ENCODE peak calls at places on chromosomes 6 and 20, in six cellular contexts. One of them, this sample, is unnamed.

GRCh38 chr20:44910690-44911262 is 916 bp downstream of the PABPC1L start:
- DNase-seq in H9: peak
- DNase-seq in fibroblast of pulmonary artery: no peak
- DNase-seq in body of pancreas: no peak
- DNase-seq in endothelial cell of umbilical vein: no peak
- DNase-seq in bronchial epithelial cell: peak
- DNase-seq in this sample: no peak

GRCh38 chr20:19244291-19244690 is 31.8 kb downstream of the SLC24A3 start:
- DNase-seq in H9: no peak
- DNase-seq in fibroblast of pulmonary artery: no peak
- DNase-seq in body of pancreas: no peak
- DNase-seq in endothelial cell of umbilical vein: no peak
- DNase-seq in bronchial epithelial cell: no peak
- DNase-seq in this sample: no peak

GRCh38 chr6:14129572-14129971 is 12.0 kb downstream of the CD83 start:
- DNase-seq in H9: peak
- DNase-seq in fibroblast of pulmonary artery: peak
- DNase-seq in body of pancreas: peak
- DNase-seq in endothelial cell of umbilical vein: peak
- DNase-seq in bronchial epithelial cell: peak
- DNase-seq in this sample: no peak

GRCh38 chr6:7628479-7628878 is 38.5 kb downstream of the SNRNP48 start:
- DNase-seq in H9: no peak
- DNase-seq in fibroblast of pulmonary artery: peak
- DNase-seq in body of pancreas: no peak
- DNase-seq in endothelial cell of umbilical vein: no peak
- DNase-seq in bronchial epithelial cell: peak
- DNase-seq in this sample: no peak

GRCh38 chr6:106556368-106556960 is 72.8 kb downstream of the RTN4IP1 start:
- DNase-seq in H9: no peak
- DNase-seq in fibroblast of pulmonary artery: peak
- DNase-seq in body of pancreas: no peak
- DNase-seq in endothelial cell of umbilical vein: peak
- DNase-seq in bronchial epithelial cell: peak
- DNase-seq in this sample: no peak

GRCh38 chr20:12838261-12838866 is 170.4 kb upstream of the SPTLC3 start:
- DNase-seq in H9: peak
- DNase-seq in fibroblast of pulmonary artery: no peak
- DNase-seq in body of pancreas: no peak
- DNase-seq in endothelial cell of umbilical vein: no peak
- DNase-seq in bronchial epithelial cell: no peak
- DNase-seq in this sample: no peak

GRCh38 chr20:61295726-61296628 is 43.9 kb downstream of the CDH4 start:
- DNase-seq in H9: no peak
- DNase-seq in fibroblast of pulmonary artery: no peak
- DNase-seq in body of pancreas: no peak
- DNase-seq in endothelial cell of umbilical vein: no peak
- DNase-seq in bronchial epithelial cell: peak
- DNase-seq in this sample: no peak

GRCh38 chr6:5672581-5673011 is 334.1 kb downstream of the NRN1 start:
- DNase-seq in H9: peak
- DNase-seq in fibroblast of pulmonary artery: peak
- DNase-seq in body of pancreas: no peak
- DNase-seq in endothelial cell of umbilical vein: no peak
- DNase-seq in bronchial epithelial cell: peak
- DNase-seq in this sample: peak

GRCh38 chr6:24194968-24195700 is 69.1 kb downstream of the NRSN1 start:
- DNase-seq in H9: no peak
- DNase-seq in fibroblast of pulmonary artery: no peak
- DNase-seq in body of pancreas: no peak
- DNase-seq in endothelial cell of umbilical vein: no peak
- DNase-seq in bronchial epithelial cell: no peak
- DNase-seq in this sample: no peak

GRCh38 chr6:35929601-35930000 is 8.7 kb upstream of the SRPK1 start:
- DNase-seq in H9: no peak
- DNase-seq in fibroblast of pulmonary artery: no peak
- DNase-seq in body of pancreas: no peak
- DNase-seq in endothelial cell of umbilical vein: no peak
- DNase-seq in bronchial epithelial cell: no peak
- DNase-seq in this sample: no peak

GRCh38 chr6:14001329-14002012 is 76.7 kb downstream of the RNF182 start:
- DNase-seq in H9: no peak
- DNase-seq in fibroblast of pulmonary artery: peak
- DNase-seq in body of pancreas: no peak
- DNase-seq in endothelial cell of umbilical vein: no peak
- DNase-seq in bronchial epithelial cell: peak
- DNase-seq in this sample: no peak

GRCh38 chr20:37757550-37757949 is 63.7 kb downstream of the CTNNBL1 start:
- DNase-seq in H9: no peak
- DNase-seq in fibroblast of pulmonary artery: no peak
- DNase-seq in body of pancreas: no peak
- DNase-seq in endothelial cell of umbilical vein: no peak
- DNase-seq in bronchial epithelial cell: no peak
- DNase-seq in this sample: no peak

GRCh38 chr20:37759761-37760209 is 66.0 kb downstream of the CTNNBL1 start:
- DNase-seq in H9: no peak
- DNase-seq in fibroblast of pulmonary artery: no peak
- DNase-seq in body of pancreas: no peak
- DNase-seq in endothelial cell of umbilical vein: no peak
- DNase-seq in bronchial epithelial cell: no peak
- DNase-seq in this sample: no peak

GRCh38 chr20:37756234-37756633 is 62.4 kb downstream of the CTNNBL1 start:
- DNase-seq in H9: no peak
- DNase-seq in fibroblast of pulmonary artery: no peak
- DNase-seq in body of pancreas: no peak
- DNase-seq in endothelial cell of umbilical vein: no peak
- DNase-seq in bronchial epithelial cell: no peak
- DNase-seq in this sample: no peak

GRCh38 chr20:37758332-37758731 is 64.5 kb downstream of the CTNNBL1 start:
- DNase-seq in H9: peak
- DNase-seq in fibroblast of pulmonary artery: no peak
- DNase-seq in body of pancreas: no peak
- DNase-seq in endothelial cell of umbilical vein: no peak
- DNase-seq in bronchial epithelial cell: no peak
- DNase-seq in this sample: no peak

GRCh38 chr20:37755665-37756064 is 61.8 kb downstream of the CTNNBL1 start:
- DNase-seq in H9: no peak
- DNase-seq in fibroblast of pulmonary artery: peak
- DNase-seq in body of pancreas: no peak
- DNase-seq in endothelial cell of umbilical vein: no peak
- DNase-seq in bronchial epithelial cell: no peak
- DNase-seq in this sample: no peak
- TF ChIP-seq CTCF in H9: peak
- TF ChIP-seq CTCF in fibroblast of pulmonary artery: no peak
- TF ChIP-seq CTCF in body of pancreas: no peak
- TF ChIP-seq CTCF in endothelial cell of umbilical vein: no peak
- TF ChIP-seq CTCF in bronchial epithelial cell: no peak
- TF ChIP-seq CTCF in this sample: no peak

GRCh38 chr6:548091-548490 is 108.8 kb downstream of the HUS1B start:
- DNase-seq in H9: no peak
- DNase-seq in fibroblast of pulmonary artery: no peak
- DNase-seq in body of pancreas: no peak
- DNase-seq in endothelial cell of umbilical vein: no peak
- DNase-seq in bronchial epithelial cell: no peak
- DNase-seq in this sample: no peak

GRCh38 chr6:551829-552350 is 105.0 kb downstream of the HUS1B start:
- DNase-seq in H9: no peak
- DNase-seq in fibroblast of pulmonary artery: no peak
- DNase-seq in body of pancreas: no peak
- DNase-seq in endothelial cell of umbilical vein: no peak
- DNase-seq in bronchial epithelial cell: no peak
- DNase-seq in this sample: no peak

GRCh38 chr6:549901-550300 is 107.0 kb downstream of the HUS1B start:
- DNase-seq in H9: no peak
- DNase-seq in fibroblast of pulmonary artery: no peak
- DNase-seq in body of pancreas: no peak
- DNase-seq in endothelial cell of umbilical vein: no peak
- DNase-seq in bronchial epithelial cell: no peak
- DNase-seq in this sample: no peak

GRCh38 chr6:548517-548916 is 108.4 kb downstream of the HUS1B start:
- DNase-seq in H9: no peak
- DNase-seq in fibroblast of pulmonary artery: no peak
- DNase-seq in body of pancreas: no peak
- DNase-seq in endothelial cell of umbilical vein: no peak
- DNase-seq in bronchial epithelial cell: no peak
- DNase-seq in this sample: no peak

GRCh38 chr6:551405-551804 is 105.5 kb downstream of the HUS1B start:
- DNase-seq in H9: peak
- DNase-seq in fibroblast of pulmonary artery: peak
- DNase-seq in body of pancreas: no peak
- DNase-seq in endothelial cell of umbilical vein: no peak
- DNase-seq in bronchial epithelial cell: peak
- DNase-seq in this sample: no peak
- TF ChIP-seq CTCF in H9: peak
- TF ChIP-seq CTCF in fibroblast of pulmonary artery: no peak
- TF ChIP-seq CTCF in body of pancreas: no peak
- TF ChIP-seq CTCF in endothelial cell of umbilical vein: no peak
- TF ChIP-seq CTCF in bronchial epithelial cell: peak
- TF ChIP-seq CTCF in this sample: no peak

GRCh38 chr20:57498425-57499400 is 26.2 kb downstream of the CTCFL start:
- DNase-seq in H9: peak
- DNase-seq in fibroblast of pulmonary artery: peak
- DNase-seq in body of pancreas: no peak
- DNase-seq in endothelial cell of umbilical vein: no peak
- DNase-seq in bronchial epithelial cell: peak
- DNase-seq in this sample: no peak
- TF ChIP-seq CTCF in H9: peak
- TF ChIP-seq CTCF in fibroblast of pulmonary artery: peak
- TF ChIP-seq CTCF in body of pancreas: no peak
- TF ChIP-seq CTCF in endothelial cell of umbilical vein: peak
- TF ChIP-seq CTCF in bronchial epithelial cell: peak
- TF ChIP-seq CTCF in this sample: peak

DNA sequence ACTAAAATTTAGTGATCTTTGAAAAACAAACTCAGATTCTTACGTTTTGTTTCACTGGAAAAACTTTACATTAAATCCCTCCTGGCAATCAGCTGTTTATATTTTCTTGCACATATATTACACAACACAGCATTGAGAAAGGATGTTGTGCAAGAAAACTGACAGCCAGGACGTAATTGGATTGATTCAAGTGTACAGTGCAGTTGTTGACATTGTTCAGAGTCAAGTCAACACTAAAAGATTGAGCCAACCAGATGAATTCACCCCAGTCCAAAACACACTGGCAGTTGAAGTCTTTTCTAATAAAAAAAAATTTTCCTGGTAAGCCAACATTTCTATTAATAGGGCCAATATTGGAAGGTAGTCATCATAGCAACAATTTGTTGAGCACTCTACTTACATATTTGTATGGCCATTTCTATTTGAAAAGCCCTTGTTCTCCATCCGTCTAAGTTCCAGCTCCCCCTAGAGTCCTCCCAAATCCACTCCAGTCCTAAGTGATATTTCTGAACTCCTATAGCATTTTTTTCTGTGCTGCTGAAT is 20.9 kb upstream of the VNN1 start:
- DNase-seq in H9: no peak
- DNase-seq in fibroblast of pulmonary artery: peak
- DNase-seq in body of pancreas: peak
- DNase-seq in endothelial cell of umbilical vein: no peak
- DNase-seq in bronchial epithelial cell: peak
- DNase-seq in this sample: no peak
- TF ChIP-seq CTCF in H9: peak
- TF ChIP-seq CTCF in fibroblast of pulmonary artery: peak
- TF ChIP-seq CTCF in body of pancreas: peak
- TF ChIP-seq CTCF in endothelial cell of umbilical vein: peak
- TF ChIP-seq CTCF in bronchial epithelial cell: peak
- TF ChIP-seq CTCF in this sample: no peak

This sample was measured in CD14-positive monocyte.